ENCODE peak calls at places on chromosomes 16 and 17, in four cellular contexts. U is IMR-90, E is heart left ventricle, B is stomach. G is an unnamed sample.
A peak's percentile ranks its signal among the peaks of the same experiment; 100 is the strongest.

GRCh38 chr16:89495121-89495520 is 4.8 kb upstream of the ANKRD11 start:
- DNase-seq in U (peak; percentile 80), E (no peak), B (no peak), G (no peak)

GRCh38 chr16:86025706-86026105 is 126.7 kb downstream of the IRF8 start:
- DNase-seq in U (no peak), E (no peak), B (no peak), G (no peak)

GRCh38 chr17:50129946-50130777 is at the start of gene SAMD14:
- DNase-seq in U (peak; percentile 25), E (peak; percentile 50), B (no peak), G (no peak)

GRCh38 chr17:72125226-72125651 is 4.4 kb downstream of the SOX9 start:
- DNase-seq in U (peak; percentile 61), E (no peak), B (no peak), G (peak; percentile 53)

GRCh38 chr16:47977802-47978201 is 178.0 kb downstream of the ABCC12 start:
- DNase-seq in U (no peak), E (no peak), B (no peak), G (no peak)

GRCh38 chr16:50267651-50268050 is 1.3 kb downstream of the ADCY7 start:
- DNase-seq in U (no peak), E (peak; percentile 19), B (no peak), G (no peak)

GRCh38 chr16:29775742-29776408 is 2.2 kb upstream of the ZG16 start:
- DNase-seq in U (peak; percentile 43), E (no peak), B (no peak), G (no peak)

GRCh38 chr17:20986767-20987510 is 55.9 kb downstream of the USP22 start:
- DNase-seq in U (no peak), E (no peak), B (no peak), G (no peak)

GRCh38 chr16:28937222-28937876 is 5.6 kb downstream of the CD19 start:
- DNase-seq in U (no peak), E (no peak), B (no peak), G (no peak)

GRCh38 chr16:55053071-55053415 is 122.4 kb downstream of the IRX5 start:
- DNase-seq in U (no peak), E (no peak), B (no peak), G (no peak)

GRCh38 chr16:82386771-82387170 is 216.7 kb upstream of the MPHOSPH6 start:
- DNase-seq in U (no peak), E (no peak), B (no peak), G (peak; percentile 71)

GRCh38 chr16:30108059-30108855 is 5.1 kb downstream of the GDPD3 start:
- DNase-seq in U (no peak), E (no peak), B (no peak), G (no peak)

GRCh38 chr17:75077490-75078096 is 10.2 kb upstream of the SLC16A5 start:
- DNase-seq in U (no peak), E (peak; percentile 87), B (peak; percentile 83), G (peak; percentile 88)

GRCh38 chr16:24800586-24800985 is 45.2 kb upstream of the SLC5A11 start:
- DNase-seq in U (peak; percentile 65), E (no peak), B (no peak), G (no peak)

GRCh38 chr16:17364319-17365210 is 106.2 kb downstream of the XYLT1 start:
- DNase-seq in U (peak; percentile 94), E (no peak), B (no peak), G (peak; percentile 55)

GRCh38 chr16:30511509-30511908 is 14.9 kb downstream of the ZNF768 start:
- DNase-seq in U (no peak), E (no peak), B (no peak), G (no peak)

GRCh38 chr17:3475812-3476686 is at the start of gene ASPA:
- DNase-seq in U (peak; percentile 3), E (no peak), B (no peak), G (no peak)

GRCh38 chr16:57255686-57256415 is 10.8 kb downstream of the ARL2BP start:
- DNase-seq in U (no peak), E (no peak), B (peak; percentile 24), G (no peak)

GRCh38 chr17:57940217-57940616 is 15.0 kb downstream of the CUEDC1 start:
- DNase-seq in U (no peak), E (no peak), B (no peak), G (no peak)

GRCh38 chr17:73526851-73527250 is 117.4 kb downstream of the SDK2 start:
- DNase-seq in U (no peak), E (no peak), B (no peak), G (no peak)

GRCh38 chr17:73522107-73522506 is 122.1 kb downstream of the SDK2 start:
- DNase-seq in U (no peak), E (no peak), B (no peak), G (no peak)

GRCh38 chr17:73522696-73523095 is 121.5 kb downstream of the SDK2 start:
- DNase-seq in U (no peak), E (no peak), B (no peak), G (no peak)

GRCh38 chr17:73528679-73529078 is 115.6 kb downstream of the SDK2 start:
- DNase-seq in U (no peak), E (no peak), B (no peak), G (no peak)

DNA sequence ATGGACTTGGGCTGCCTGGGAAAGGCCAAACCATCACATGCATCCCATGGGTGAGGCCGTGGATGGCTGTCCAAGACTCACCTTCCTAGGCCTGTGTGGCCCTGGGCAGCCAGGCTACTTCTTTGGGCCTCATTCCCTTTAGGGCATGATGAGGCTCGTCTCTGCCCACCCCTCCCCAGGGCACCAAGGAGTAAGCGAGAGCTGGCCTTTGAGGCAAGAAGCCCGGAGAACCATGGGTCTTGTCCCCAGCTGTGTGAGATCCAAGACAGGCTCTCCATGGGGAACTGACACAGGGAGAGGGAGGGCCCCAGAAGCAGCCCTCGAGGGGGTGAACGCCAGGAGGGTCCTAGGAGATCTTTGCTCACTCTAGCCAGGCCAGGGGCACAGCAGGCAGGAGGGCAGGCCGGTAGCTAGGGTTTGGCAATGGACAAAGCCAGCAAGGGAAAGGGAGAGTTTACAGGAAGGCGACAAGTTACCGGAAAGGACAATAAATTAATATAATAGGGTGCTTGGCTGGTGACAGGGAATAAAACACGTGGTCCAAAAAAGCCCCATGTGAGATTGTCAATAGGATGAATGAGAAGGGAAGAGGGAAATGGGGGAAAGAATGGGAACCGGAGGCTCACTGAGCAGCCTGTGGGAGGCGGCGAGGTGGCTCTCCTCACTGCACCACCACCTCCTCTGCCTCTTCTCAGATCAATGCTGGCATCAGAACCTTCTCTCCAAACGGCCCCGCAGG is 119.1 kb downstream of the SDK2 start:
- DNase-seq in U (no peak), E (no peak), B (no peak), G (no peak)
- TF ChIP-seq POLR2A in U (no peak), E (no peak), B (no peak), G (no peak)

GRCh38 chr17:550776-551175 is 163.9 kb downstream of the VPS53 start:
- DNase-seq in U (peak; percentile 24), E (no peak), B (no peak), G (no peak)
- H3K4me1 ChIP-seq in U (peaks cover 14% of the 10 kb centered on the region), E (no peaks in the 10 kb centered on the region), B (peaks cover 9% of the 10 kb centered on the region), G (peaks cover 6% of the 10 kb centered on the region)

DNA sequence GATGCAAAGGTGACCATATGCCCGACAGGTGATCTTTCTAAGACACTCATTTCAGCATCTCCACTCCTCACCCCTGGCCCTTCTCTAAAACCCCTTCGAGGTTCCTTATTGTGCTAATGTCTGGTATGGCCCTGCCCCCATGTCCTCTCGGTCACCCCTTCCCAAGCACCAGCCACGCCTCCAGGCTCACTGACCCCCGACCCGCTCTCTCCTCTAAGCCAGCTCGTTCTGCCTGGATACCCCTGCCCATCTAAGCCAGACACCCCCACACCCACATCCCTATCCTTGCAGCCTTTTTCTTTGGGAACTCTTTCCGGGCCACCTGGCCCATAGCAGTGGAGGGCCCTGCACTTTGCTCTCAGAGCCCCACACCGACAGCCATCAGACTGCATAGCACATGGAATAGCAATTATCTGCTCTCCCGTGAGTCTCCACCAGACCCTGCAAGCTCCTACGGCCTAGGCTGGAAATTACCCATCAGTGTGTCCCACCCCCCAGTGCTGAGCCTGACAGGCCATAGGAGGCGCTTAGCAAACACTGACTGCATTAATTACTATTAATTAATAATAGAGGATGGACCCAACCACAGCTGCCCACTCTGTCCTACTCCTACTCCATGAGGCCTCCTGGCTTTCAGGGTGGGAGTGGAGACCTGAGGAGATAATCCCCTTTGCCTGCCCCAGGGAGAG is 176.7 kb downstream of the TMEM132E start:
- DNase-seq in U (no peak), E (no peak), B (no peak), G (no peak)
- TF ChIP-seq POLR2A in U (no peak), E (no peak), B (no peak), G (no peak)

DNA sequence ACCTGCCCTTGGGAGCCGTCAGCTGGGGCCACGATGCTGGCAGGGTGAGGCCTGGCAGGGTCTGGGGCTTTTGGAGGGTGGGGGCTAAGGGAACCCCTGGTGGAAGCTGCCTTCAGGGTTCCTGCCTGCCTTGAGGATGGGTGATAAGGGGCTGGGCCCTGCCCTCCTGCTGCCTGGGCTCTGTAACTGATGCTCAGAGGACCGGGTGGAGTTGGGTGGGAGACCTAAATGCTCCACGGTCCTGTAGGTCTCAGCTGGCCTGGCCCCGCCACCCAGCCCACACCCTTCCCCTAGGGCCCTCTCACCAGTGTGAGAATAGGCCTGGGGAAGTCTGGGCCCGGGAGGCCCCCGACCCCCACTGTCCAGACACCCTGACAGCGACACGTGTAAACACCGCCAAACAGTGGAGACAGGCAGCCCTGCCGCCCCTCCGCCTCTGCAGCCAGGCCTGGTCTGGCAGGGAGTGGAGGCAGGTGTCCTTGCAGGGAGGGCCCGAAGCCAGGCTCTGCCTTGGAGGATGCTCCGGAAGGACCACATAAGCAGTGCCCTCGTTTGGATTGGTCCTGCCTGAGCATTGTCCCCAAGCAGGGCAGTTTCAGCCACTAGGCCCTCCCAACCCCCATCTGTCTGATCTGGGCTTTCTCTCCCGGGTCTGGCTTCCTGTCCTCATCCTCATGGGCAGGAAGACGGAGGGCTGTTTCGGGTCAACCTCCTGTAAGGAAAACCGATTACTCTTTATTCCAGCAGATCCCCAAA is 6.5 kb upstream of the BAHCC1 start:
- DNase-seq in U (no peak), E (no peak), B (no peak), G (peak; percentile 52)
- H3K4me1 ChIP-seq in U (peaks cover 20% of the 10 kb centered on the region), E (peaks cover 50% of the 10 kb centered on the region), B (peaks cover 78% of the 10 kb centered on the region), G (peaks cover 41% of the 10 kb centered on the region)

GRCh38 chr16:84724619-84725307 is 25.0 kb downstream of the USP10 start:
- DNase-seq in U (peak; percentile 44), E (no peak), B (no peak), G (no peak)

GRCh38 chr16:84728853-84729424 is 29.1 kb downstream of the USP10 start:
- DNase-seq in U (no peak), E (no peak), B (no peak), G (no peak)

GRCh38 chr16:84725481-84726078 is 25.8 kb downstream of the USP10 start:
- DNase-seq in U (no peak), E (no peak), B (no peak), G (no peak)

GRCh38 chr16:84726079-84726669 is 26.4 kb downstream of the USP10 start:
- DNase-seq in U (peak; percentile 85), E (peak; percentile 88), B (peak; percentile 93), G (peak; percentile 93)

DNA sequence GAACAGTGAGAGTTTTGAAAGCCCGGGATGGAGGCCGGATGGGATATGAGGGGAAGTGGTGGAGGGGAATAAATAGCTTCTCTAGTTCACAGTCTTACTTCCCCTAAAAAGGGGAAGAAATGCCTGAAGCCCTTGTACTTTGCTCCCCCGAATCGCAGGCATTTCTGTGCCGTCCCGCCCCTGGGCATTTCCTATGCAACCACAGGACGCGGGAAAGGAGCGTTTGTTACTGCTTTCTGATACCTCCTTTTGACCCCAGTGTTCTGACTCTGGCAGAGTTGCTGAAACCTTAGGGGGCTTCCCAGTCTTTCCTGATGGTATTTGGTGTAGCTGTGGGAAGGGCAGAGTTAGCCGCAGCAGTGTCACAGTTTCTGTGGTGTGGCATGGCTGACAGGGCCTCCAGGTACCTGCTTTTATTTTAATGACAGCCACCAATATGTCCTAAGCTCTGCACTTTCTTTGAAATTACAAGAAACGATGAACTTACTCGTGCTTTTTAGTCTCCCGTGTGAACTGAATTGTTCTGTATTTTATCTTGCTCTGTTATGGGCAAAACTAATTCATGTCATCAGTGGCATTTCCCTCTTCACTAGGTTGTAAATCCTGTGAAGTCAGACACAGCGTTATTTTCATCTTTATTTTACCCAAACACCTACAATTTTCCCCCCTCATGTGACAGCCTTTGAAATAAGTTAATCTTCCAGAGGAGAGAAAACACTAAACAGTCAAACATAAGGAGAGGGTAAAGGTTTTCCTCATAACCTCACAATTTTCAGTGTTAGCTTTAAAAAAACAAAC is 27.1 kb downstream of the USP10 start:
- DNase-seq in U (no peak), E (no peak), B (no peak), G (no peak)
- TF ChIP-seq POLR2A in U (no peak), E (no peak), B (no peak), G (no peak)

G was measured in thyroid gland.